ENCODE peak calls at places on chromosomes 12 and 14, in seven cellular contexts. S is testis, D is HCT116, X is tibial artery, M is RWPE2, Y is tibial nerve, E is prostate gland. G is an unnamed sample.

GRCh38 chr14:92930737-92931602 is 8.0 kb downstream of the CHGA start:
- DNase-seq in S (peak; percentile 68), D (no peak), X (no peak), M (no peak), Y (no peak), E (no peak), G (no peak)

GRCh38 chr14:54709444-54709843 is 142.5 kb downstream of the SAMD4A start:
- DNase-seq in S (no peak), D (no peak), X (no peak), M (no peak), Y (no peak), E (no peak), G (no peak)

GRCh38 chr14:70642313-70643235 is 858 bp downstream of the TTC9 start:
- DNase-seq in S (peak; percentile 22), D (no peak), X (no peak), M (no peak), Y (no peak), E (no peak), G (no peak)

GRCh38 chr12:77402726-77403125 is 337.4 kb upstream of the E2F7 start:
- DNase-seq in S (no peak), D (no peak), X (no peak), M (no peak), Y (no peak), E (no peak), G (no peak)

GRCh38 chr12:89707623-89707991 is 1.0 kb downstream of the ATP2B1 start:
- DNase-seq in S (no peak), D (no peak), X (peak; percentile 28), M (peak; percentile 49), Y (peak; percentile 24), E (peak; percentile 4), G (no peak)

GRCh38 chr12:126663304-126664094 is 1598.3 kb downstream of the AACS start:
- DNase-seq in S (peak; percentile 36), D (peak; percentile 32), X (no peak), M (no peak), Y (no peak), E (no peak), G (no peak)

GRCh38 chr14:105073720-105074600 is 8.7 kb upstream of the GPR132 start:
- DNase-seq in S (no peak), D (no peak), X (no peak), M (peak; percentile 75), Y (no peak), E (no peak), G (no peak)

GRCh38 chr14:22556021-22556989 is 32.7 kb downstream of the DAD1 start:
- DNase-seq in S (peak; percentile 41), D (no peak), X (no peak), M (peak; percentile 95), Y (peak; percentile 40), E (peak; percentile 19), G (peak; percentile 62)

GRCh38 chr12:42130670-42131402 is 13.8 kb downstream of the GXYLT1 start:
- DNase-seq in S (peak; percentile 43), D (no peak), X (peak; percentile 38), M (no peak), Y (no peak), E (peak; percentile 17), G (peak; percentile 36)

GRCh38 chr12:124289634-124290600 is 5.0 kb upstream of the RFLNA start:
- DNase-seq in S (no peak), D (no peak), X (no peak), M (no peak), Y (no peak), E (no peak), G (no peak)

GRCh38 chr12:12376636-12377448 is 20.0 kb downstream of the BORCS5 start:
- DNase-seq in S (no peak), D (peak; percentile 65), X (no peak), M (no peak), Y (no peak), E (peak; percentile 43), G (no peak)

DNA sequence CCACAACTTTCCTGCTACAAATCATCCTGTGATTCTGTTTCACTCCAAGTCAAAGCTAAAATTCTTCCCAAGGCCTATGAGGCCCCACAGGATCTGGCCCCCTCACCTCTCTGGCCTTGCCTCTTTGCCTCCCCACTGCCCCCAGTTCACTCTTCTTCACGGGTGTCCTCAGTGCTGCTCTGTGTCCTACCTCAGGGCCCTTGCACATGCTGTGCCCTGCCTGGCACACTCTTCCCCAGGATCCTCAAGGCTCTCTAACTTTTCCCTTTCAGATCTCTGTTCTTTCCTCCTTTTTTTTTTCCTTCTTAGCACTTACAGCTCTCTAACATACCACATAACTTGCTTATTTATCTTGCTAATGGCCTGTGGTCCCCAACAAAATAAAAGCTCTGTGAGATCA is 29.2 kb downstream of the RASAL1 start:
- DNase-seq in S (no peak), D (no peak), X (no peak), M (no peak), Y (no peak), E (no peak), G (no peak)
- H3K4me1 ChIP-seq in S (no peaks in the 10 kb centered on the region), D (no peaks in the 10 kb centered on the region), X (no peaks in the 10 kb centered on the region), M (no peaks in the 10 kb centered on the region), Y (no peaks in the 10 kb centered on the region), E (no peaks in the 10 kb centered on the region), G (no peaks in the 10 kb centered on the region)

DNA sequence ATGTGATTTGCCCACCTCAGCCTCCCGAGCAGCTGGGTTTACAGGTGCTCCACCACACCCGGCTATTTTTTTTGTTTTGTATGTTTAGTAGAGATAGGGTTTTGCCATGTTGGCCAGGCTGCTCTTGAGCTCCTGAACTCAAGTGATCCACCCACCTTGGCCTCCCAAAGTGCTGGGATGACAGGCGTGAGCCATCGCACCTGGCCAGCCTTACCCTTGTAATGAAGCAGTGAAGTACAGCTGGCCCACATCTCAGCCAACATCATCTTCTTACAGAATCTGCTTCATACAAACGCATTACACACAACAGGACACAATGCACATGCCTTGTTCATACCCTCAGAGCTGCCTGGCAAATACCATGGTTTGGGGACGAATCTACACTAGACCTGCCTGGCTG is 31.3 kb upstream of the CHFR start:
- DNase-seq in S (no peak), D (no peak), X (no peak), M (no peak), Y (no peak), E (no peak), G (no peak)
- H3K27ac ChIP-seq in S (no peak overlapping the region), D (no peak overlapping the region), X (no peak overlapping the region), M (no peak overlapping the region), Y (no peak overlapping the region), E (no peak overlapping the region), G (no peak overlapping the region)

DNA sequence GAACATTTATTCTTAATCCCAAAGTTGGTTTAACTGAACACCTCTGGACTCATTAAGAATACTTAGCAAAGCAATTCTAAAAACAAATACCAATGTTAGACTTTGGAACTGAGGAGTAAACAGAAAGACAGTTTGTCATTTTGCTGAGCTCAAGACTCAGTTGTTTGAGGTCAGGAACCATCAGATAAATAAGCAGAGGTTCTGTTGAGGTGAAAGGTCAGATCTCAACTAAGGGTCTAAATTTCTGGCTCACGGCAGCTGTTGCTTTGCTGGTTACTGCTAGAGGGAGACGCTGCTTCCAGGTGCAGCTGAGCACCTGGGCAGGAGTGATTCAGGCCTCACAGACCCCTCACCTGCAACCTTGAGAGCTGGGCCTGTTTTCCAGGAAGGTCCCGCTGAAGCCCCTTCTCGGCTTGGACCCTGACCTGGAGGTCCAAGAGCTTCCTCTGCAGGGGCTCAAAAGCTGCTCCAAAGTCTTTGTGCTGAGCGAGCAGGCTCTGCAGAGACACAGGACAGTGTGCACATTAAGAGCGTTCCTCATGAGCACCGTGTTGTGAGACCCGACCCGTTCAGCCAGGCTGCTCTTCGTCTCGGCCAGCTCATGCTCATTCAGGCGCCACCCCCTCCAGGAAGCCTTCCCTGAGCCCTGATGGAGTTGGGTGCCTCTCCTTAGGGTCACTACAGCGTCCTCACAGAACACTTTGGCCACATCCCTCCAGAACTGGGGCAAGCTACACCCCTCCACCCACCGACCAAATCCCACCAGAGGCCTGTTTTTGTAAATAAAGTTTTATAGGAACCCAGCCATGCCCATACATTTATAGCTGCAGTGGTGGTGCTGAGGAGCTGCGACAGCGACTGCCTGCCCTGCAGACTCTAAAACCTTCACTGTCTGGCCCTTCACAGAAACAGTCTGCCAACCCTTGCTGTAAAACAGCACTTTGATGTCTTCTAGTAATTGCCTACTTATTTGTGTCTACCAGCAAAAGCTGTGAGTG is 72.0 kb downstream of the SYNE3 start:
- DNase-seq in S (no peak), D (no peak), X (no peak), M (no peak), Y (no peak), E (no peak), G (no peak)
- H3K4me1 ChIP-seq in S (no peaks in the 10 kb centered on the region), D (no peaks in the 10 kb centered on the region), X (no peaks in the 10 kb centered on the region), M (no peaks in the 10 kb centered on the region), Y (no peaks in the 10 kb centered on the region), E (peaks cover 5% of the 10 kb centered on the region), G (no peaks in the 10 kb centered on the region)

GRCh38 chr12:116358850-116359761 is 81.6 kb upstream of the MED13L start:
- DNase-seq in S (peak; percentile 96), D (peak; percentile 82), X (peak; percentile 93), M (peak; percentile 71), Y (peak; percentile 92), E (peak; percentile 96), G (peak; percentile 92)
- H3K27ac ChIP-seq in S (peak overlapping the region; percentile 82), D (peak overlapping the region; percentile 3), X (peak overlapping the region; percentile 59), M (peak overlapping the region; percentile 5), Y (peak overlapping the region; percentile 87), E (peak overlapping the region; percentile 79), G (peak overlapping the region; percentile 47)

GRCh38 chr14:100299238-100299560 is 7.0 kb downstream of the SLC25A29 start:
- DNase-seq in S (no peak), D (no peak), X (no peak), M (peak; percentile 66), Y (no peak), E (no peak), G (no peak)
- H3K4me1 ChIP-seq in S (peaks cover 51% of the 10 kb centered on the region), D (peaks cover 16% of the 10 kb centered on the region), X (no peaks in the 10 kb centered on the region), M (no peaks in the 10 kb centered on the region), Y (peaks cover 18% of the 10 kb centered on the region), E (peaks cover 25% of the 10 kb centered on the region), G (peaks cover 14% of the 10 kb centered on the region)